ENCODE peak calls at places on chromosomes 1 and 21, in eight cellular contexts. One of them, this sample, is unnamed.

GRCh38 chr21:15224346-15225086 is 159.7 kb upstream of the NRIP1 start:
- DNase-seq in psoas muscle: no peak
- DNase-seq in suprapubic skin: no peak
- DNase-seq in mucosa of descending colon: no peak
- DNase-seq in NCI-H524: no peak
- DNase-seq in activated CD4-positive, alpha-beta T cell treated with anti-CD3 and anti-CD28 coated beads, Interleukin-2, amount 50 U/mL, for 24 hours: no peak
- DNase-seq in effector CD4-positive, alpha-beta T cell: no peak
- DNase-seq in GM23248: peak; percentile 97
- DNase-seq in this sample: no peak

GRCh38 chr1:193754732-193755427 is 568.5 kb upstream of the B3GALT2 start:
- DNase-seq in psoas muscle: no peak
- DNase-seq in suprapubic skin: no peak
- DNase-seq in mucosa of descending colon: no peak
- DNase-seq in NCI-H524: peak; percentile 95
- DNase-seq in activated CD4-positive, alpha-beta T cell treated with anti-CD3 and anti-CD28 coated beads, Interleukin-2, amount 50 U/mL, for 24 hours: no peak
- DNase-seq in effector CD4-positive, alpha-beta T cell: no peak
- DNase-seq in GM23248: peak; percentile 13
- DNase-seq in this sample: no peak

GRCh38 chr1:228369608-228370438 is 36.8 kb downstream of the TRIM11 start:
- DNase-seq in psoas muscle: no peak
- DNase-seq in suprapubic skin: no peak
- DNase-seq in mucosa of descending colon: no peak
- DNase-seq in NCI-H524: no peak
- DNase-seq in activated CD4-positive, alpha-beta T cell treated with anti-CD3 and anti-CD28 coated beads, Interleukin-2, amount 50 U/mL, for 24 hours: no peak
- DNase-seq in effector CD4-positive, alpha-beta T cell: no peak
- DNase-seq in GM23248: no peak
- DNase-seq in this sample: no peak

GRCh38 chr1:56551691-56552090 is 27.7 kb downstream of the PLPP3 start:
- DNase-seq in psoas muscle: no peak
- DNase-seq in suprapubic skin: no peak
- DNase-seq in mucosa of descending colon: no peak
- DNase-seq in NCI-H524: peak; percentile 37
- DNase-seq in activated CD4-positive, alpha-beta T cell treated with anti-CD3 and anti-CD28 coated beads, Interleukin-2, amount 50 U/mL, for 24 hours: no peak
- DNase-seq in effector CD4-positive, alpha-beta T cell: no peak
- DNase-seq in GM23248: no peak
- DNase-seq in this sample: peak; percentile 2

GRCh38 chr1:54425152-54425584 is 19.0 kb upstream of the SSBP3 start:
- DNase-seq in psoas muscle: no peak
- DNase-seq in suprapubic skin: peak; percentile 50
- DNase-seq in mucosa of descending colon: peak; percentile 56
- DNase-seq in NCI-H524: no peak
- DNase-seq in activated CD4-positive, alpha-beta T cell treated with anti-CD3 and anti-CD28 coated beads, Interleukin-2, amount 50 U/mL, for 24 hours: no peak
- DNase-seq in effector CD4-positive, alpha-beta T cell: no peak
- DNase-seq in GM23248: no peak
- DNase-seq in this sample: no peak

GRCh38 chr1:117657031-117657430 is 51.2 kb downstream of the TENT5C start:
- DNase-seq in psoas muscle: no peak
- DNase-seq in suprapubic skin: no peak
- DNase-seq in mucosa of descending colon: no peak
- DNase-seq in NCI-H524: no peak
- DNase-seq in activated CD4-positive, alpha-beta T cell treated with anti-CD3 and anti-CD28 coated beads, Interleukin-2, amount 50 U/mL, for 24 hours: no peak
- DNase-seq in effector CD4-positive, alpha-beta T cell: no peak
- DNase-seq in GM23248: peak; percentile 82
- DNase-seq in this sample: no peak

GRCh38 chr1:65207317-65207716 is 59.3 kb downstream of the AK4 start:
- DNase-seq in psoas muscle: no peak
- DNase-seq in suprapubic skin: no peak
- DNase-seq in mucosa of descending colon: no peak
- DNase-seq in NCI-H524: no peak
- DNase-seq in activated CD4-positive, alpha-beta T cell treated with anti-CD3 and anti-CD28 coated beads, Interleukin-2, amount 50 U/mL, for 24 hours: no peak
- DNase-seq in effector CD4-positive, alpha-beta T cell: no peak
- DNase-seq in GM23248: no peak
- DNase-seq in this sample: no peak

GRCh38 chr1:110155878-110156522 is 5.7 kb downstream of the SLC6A17 start:
- DNase-seq in psoas muscle: peak; percentile 54
- DNase-seq in suprapubic skin: no peak
- DNase-seq in mucosa of descending colon: peak; percentile 77
- DNase-seq in NCI-H524: no peak
- DNase-seq in activated CD4-positive, alpha-beta T cell treated with anti-CD3 and anti-CD28 coated beads, Interleukin-2, amount 50 U/mL, for 24 hours: no peak
- DNase-seq in effector CD4-positive, alpha-beta T cell: peak; percentile 19
- DNase-seq in GM23248: peak; percentile 73
- DNase-seq in this sample: no peak

GRCh38 chr1:15902882-15903281 is 55.4 kb downstream of the SPEN start:
- DNase-seq in psoas muscle: no peak
- DNase-seq in suprapubic skin: no peak
- DNase-seq in mucosa of descending colon: no peak
- DNase-seq in NCI-H524: no peak
- DNase-seq in activated CD4-positive, alpha-beta T cell treated with anti-CD3 and anti-CD28 coated beads, Interleukin-2, amount 50 U/mL, for 24 hours: no peak
- DNase-seq in effector CD4-positive, alpha-beta T cell: no peak
- DNase-seq in GM23248: peak; percentile 89
- DNase-seq in this sample: no peak

GRCh38 chr21:45465105-45465504 is 60.1 kb downstream of the COL18A1 start:
- DNase-seq in psoas muscle: no peak
- DNase-seq in suprapubic skin: no peak
- DNase-seq in mucosa of descending colon: no peak
- DNase-seq in NCI-H524: no peak
- DNase-seq in activated CD4-positive, alpha-beta T cell treated with anti-CD3 and anti-CD28 coated beads, Interleukin-2, amount 50 U/mL, for 24 hours: no peak
- DNase-seq in effector CD4-positive, alpha-beta T cell: no peak
- DNase-seq in GM23248: no peak
- DNase-seq in this sample: no peak

GRCh38 chr21:16125274-16125673 is 395.5 kb downstream of the USP25 start:
- DNase-seq in psoas muscle: no peak
- DNase-seq in suprapubic skin: no peak
- DNase-seq in mucosa of descending colon: no peak
- DNase-seq in NCI-H524: no peak
- DNase-seq in activated CD4-positive, alpha-beta T cell treated with anti-CD3 and anti-CD28 coated beads, Interleukin-2, amount 50 U/mL, for 24 hours: no peak
- DNase-seq in effector CD4-positive, alpha-beta T cell: no peak
- DNase-seq in GM23248: peak; percentile 62
- DNase-seq in this sample: no peak